ENCODE peak calls at places on chromosome 21, in seven cellular contexts. One of them, this sample, is unnamed.

GRCh38 chr21:27292229-27292628 is 325.3 kb upstream of the ADAMTS5 start:
- DNase-seq in aorta: no peak
- DNase-seq in GM12878: no peak
- DNase-seq in tibial nerve: no peak
- DNase-seq in CD8-positive, alpha-beta memory T cell: no peak
- DNase-seq in AG04450: no peak
- DNase-seq in transverse colon: no peak
- DNase-seq in this sample: no peak

GRCh38 chr21:36456714-36457399 is 23.1 kb downstream of the CLDN14 start:
- DNase-seq in aorta: no peak
- DNase-seq in GM12878: no peak
- DNase-seq in tibial nerve: no peak
- DNase-seq in CD8-positive, alpha-beta memory T cell: no peak
- DNase-seq in AG04450: no peak
- DNase-seq in transverse colon: no peak
- DNase-seq in this sample: peak; percentile 22

GRCh38 chr21:35050348-35051286 is 1.5 kb upstream of the RUNX1 start:
- DNase-seq in aorta: no peak
- DNase-seq in GM12878: no peak
- DNase-seq in tibial nerve: no peak
- DNase-seq in CD8-positive, alpha-beta memory T cell: no peak
- DNase-seq in AG04450: no peak
- DNase-seq in transverse colon: no peak
- DNase-seq in this sample: no peak

GRCh38 chr21:15159382-15160020 is 94.7 kb upstream of the NRIP1 start:
- DNase-seq in aorta: no peak
- DNase-seq in GM12878: no peak
- DNase-seq in tibial nerve: no peak
- DNase-seq in CD8-positive, alpha-beta memory T cell: no peak
- DNase-seq in AG04450: no peak
- DNase-seq in transverse colon: no peak
- DNase-seq in this sample: no peak

GRCh38 chr21:24353492-24353891 is 1253.8 kb downstream of the MRPL39 start:
- DNase-seq in aorta: no peak
- DNase-seq in GM12878: no peak
- DNase-seq in tibial nerve: no peak
- DNase-seq in CD8-positive, alpha-beta memory T cell: no peak
- DNase-seq in AG04450: no peak
- DNase-seq in transverse colon: no peak
- DNase-seq in this sample: no peak

GRCh38 chr21:37870229-37870628 is 46.0 kb downstream of the KCNJ6 start:
- DNase-seq in aorta: no peak
- DNase-seq in GM12878: no peak
- DNase-seq in tibial nerve: no peak
- DNase-seq in CD8-positive, alpha-beta memory T cell: no peak
- DNase-seq in AG04450: no peak
- DNase-seq in transverse colon: no peak
- DNase-seq in this sample: no peak

GRCh38 chr21:14862794-14863720 is 201.7 kb downstream of the NRIP1 start:
- DNase-seq in aorta: no peak
- DNase-seq in GM12878: no peak
- DNase-seq in tibial nerve: no peak
- DNase-seq in CD8-positive, alpha-beta memory T cell: no peak
- DNase-seq in AG04450: no peak
- DNase-seq in transverse colon: no peak
- DNase-seq in this sample: peak; percentile 75

GRCh38 chr21:25790122-25790951 is 55.6 kb downstream of the GABPA start:
- DNase-seq in aorta: no peak
- DNase-seq in GM12878: no peak
- DNase-seq in tibial nerve: peak; percentile 5
- DNase-seq in CD8-positive, alpha-beta memory T cell: no peak
- DNase-seq in AG04450: no peak
- DNase-seq in transverse colon: no peak
- DNase-seq in this sample: peak; percentile 70

GRCh38 chr21:27647921-27648320 is 681.0 kb upstream of the ADAMTS5 start:
- DNase-seq in aorta: no peak
- DNase-seq in GM12878: no peak
- DNase-seq in tibial nerve: no peak
- DNase-seq in CD8-positive, alpha-beta memory T cell: no peak
- DNase-seq in AG04450: no peak
- DNase-seq in transverse colon: no peak
- DNase-seq in this sample: no peak

GRCh38 chr21:32884062-32884461 is 112.5 kb upstream of the PAXBP1 start:
- DNase-seq in aorta: no peak
- DNase-seq in GM12878: no peak
- DNase-seq in tibial nerve: no peak
- DNase-seq in CD8-positive, alpha-beta memory T cell: no peak
- DNase-seq in AG04450: no peak
- DNase-seq in transverse colon: no peak
- DNase-seq in this sample: no peak

GRCh38 chr21:25369524-25370300 is 237.6 kb downstream of the MRPL39 start:
- DNase-seq in aorta: no peak
- DNase-seq in GM12878: no peak
- DNase-seq in tibial nerve: no peak
- DNase-seq in CD8-positive, alpha-beta memory T cell: no peak
- DNase-seq in AG04450: no peak
- DNase-seq in transverse colon: no peak
- DNase-seq in this sample: peak; percentile 38

GRCh38 chr21:30206551-30207251 is 9.2 kb downstream of the CLDN8 start:
- DNase-seq in aorta: no peak
- DNase-seq in GM12878: no peak
- DNase-seq in tibial nerve: no peak
- DNase-seq in CD8-positive, alpha-beta memory T cell: no peak
- DNase-seq in AG04450: no peak
- DNase-seq in transverse colon: no peak
- DNase-seq in this sample: no peak

GRCh38 chr21:28132713-28133112 is 860.0 kb downstream of the LTN1 start:
- DNase-seq in aorta: no peak
- DNase-seq in GM12878: no peak
- DNase-seq in tibial nerve: no peak
- DNase-seq in CD8-positive, alpha-beta memory T cell: no peak
- DNase-seq in AG04450: no peak
- DNase-seq in transverse colon: no peak
- DNase-seq in this sample: no peak

GRCh38 chr21:42586406-42586805 is 67.0 kb upstream of the PDE9A start:
- DNase-seq in aorta: no peak
- DNase-seq in GM12878: no peak
- DNase-seq in tibial nerve: no peak
- DNase-seq in CD8-positive, alpha-beta memory T cell: no peak
- DNase-seq in AG04450: no peak
- DNase-seq in transverse colon: no peak
- DNase-seq in this sample: no peak

GRCh38 chr21:42583992-42584641 is 69.3 kb upstream of the PDE9A start:
- DNase-seq in aorta: peak; percentile 35
- DNase-seq in GM12878: no peak
- DNase-seq in tibial nerve: no peak
- DNase-seq in CD8-positive, alpha-beta memory T cell: no peak
- DNase-seq in AG04450: no peak
- DNase-seq in transverse colon: no peak
- DNase-seq in this sample: no peak

GRCh38 chr21:42585881-42586280 is 67.5 kb upstream of the PDE9A start:
- DNase-seq in aorta: no peak
- DNase-seq in GM12878: no peak
- DNase-seq in tibial nerve: no peak
- DNase-seq in CD8-positive, alpha-beta memory T cell: no peak
- DNase-seq in AG04450: no peak
- DNase-seq in transverse colon: no peak
- DNase-seq in this sample: no peak

GRCh38 chr21:42590431-42591131 is 62.8 kb upstream of the PDE9A start:
- DNase-seq in aorta: no peak
- DNase-seq in GM12878: no peak
- DNase-seq in tibial nerve: no peak
- DNase-seq in CD8-positive, alpha-beta memory T cell: no peak
- DNase-seq in AG04450: no peak
- DNase-seq in transverse colon: no peak
- DNase-seq in this sample: no peak

DNA sequence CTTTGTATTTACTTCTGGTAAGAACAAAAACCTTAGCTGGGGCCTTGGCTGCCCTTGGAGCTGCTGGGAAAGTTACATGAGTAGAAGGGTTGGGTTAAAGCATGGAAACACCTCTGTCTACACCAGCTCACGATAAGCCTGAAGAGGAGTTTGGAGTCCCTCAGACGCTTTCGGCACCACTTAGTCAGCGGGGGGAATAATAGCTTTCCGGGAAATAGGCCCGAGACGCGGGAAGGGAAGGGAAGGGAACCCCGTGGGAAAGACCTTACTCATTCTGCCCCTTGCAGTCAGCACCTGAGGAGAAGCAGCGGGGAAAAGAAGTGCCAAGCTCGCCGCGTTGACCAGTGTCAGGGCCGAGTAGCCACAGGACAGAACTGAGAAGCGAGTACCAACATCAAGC is 66.4 kb upstream of the PDE9A start:
- DNase-seq in aorta: no peak
- DNase-seq in GM12878: no peak
- DNase-seq in tibial nerve: no peak
- DNase-seq in CD8-positive, alpha-beta memory T cell: no peak
- DNase-seq in AG04450: no peak
- DNase-seq in transverse colon: no peak
- DNase-seq in this sample: no peak
- H3K9me3 ChIP-seq in aorta: peaks cover under 1% of the 10 kb centered on the region
- H3K9me3 ChIP-seq in GM12878: no peaks in the 10 kb centered on the region
- H3K9me3 ChIP-seq in tibial nerve: no peaks in the 10 kb centered on the region
- H3K9me3 ChIP-seq in CD8-positive, alpha-beta memory T cell: no peaks in the 10 kb centered on the region
- H3K9me3 ChIP-seq in AG04450: peaks cover 4% of the 10 kb centered on the region
- H3K9me3 ChIP-seq in transverse colon: no peaks in the 10 kb centered on the region
- H3K9me3 ChIP-seq in this sample: no peaks in the 10 kb centered on the region

DNA sequence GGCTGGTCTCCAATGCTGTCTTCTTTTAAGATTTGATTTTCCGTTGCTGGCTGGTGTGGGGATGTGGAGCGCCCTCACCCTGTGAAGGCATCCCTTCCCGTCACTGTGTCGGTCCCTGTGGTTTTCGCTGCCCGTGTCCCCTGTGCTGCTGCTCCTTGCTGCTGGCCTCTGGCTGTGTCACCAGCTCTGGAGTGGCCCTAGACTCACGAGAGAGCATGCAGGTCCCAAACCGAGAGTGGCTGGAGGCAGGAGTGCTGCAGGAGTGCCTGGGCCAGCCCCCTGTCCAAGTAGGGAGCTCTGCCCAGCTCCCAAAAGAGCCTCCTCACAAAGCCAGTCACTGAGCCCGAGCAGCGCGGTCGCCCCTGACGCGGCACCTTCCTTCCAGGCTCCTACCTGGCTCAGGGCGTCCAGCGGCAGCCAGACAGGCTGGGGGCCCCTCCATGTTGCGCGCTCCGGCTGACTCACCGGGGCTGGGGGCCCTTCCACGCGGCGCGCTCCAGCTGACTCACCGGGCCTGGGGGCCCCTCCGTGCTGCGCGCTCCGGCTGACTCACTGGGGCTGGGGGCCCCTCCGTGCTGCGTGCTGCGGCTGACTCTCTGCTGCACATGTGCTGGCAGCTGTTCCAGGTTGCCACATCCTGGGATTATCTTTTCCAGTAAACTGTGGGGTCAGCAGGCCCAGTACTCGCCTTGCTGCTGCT is 106.7 kb upstream of the COL6A1 start:
- DNase-seq in aorta: peak; percentile 56
- DNase-seq in GM12878: no peak
- DNase-seq in tibial nerve: no peak
- DNase-seq in CD8-positive, alpha-beta memory T cell: no peak
- DNase-seq in AG04450: peak; percentile 95
- DNase-seq in transverse colon: peak; percentile 57
- DNase-seq in this sample: peak; percentile 98
- H3K4me3 ChIP-seq in aorta: no peak overlapping the region
- H3K4me3 ChIP-seq in GM12878: no peak overlapping the region
- H3K4me3 ChIP-seq in tibial nerve: no peak overlapping the region
- H3K4me3 ChIP-seq in CD8-positive, alpha-beta memory T cell: no peak overlapping the region
- H3K4me3 ChIP-seq in AG04450: peak overlapping the region; percentile 48
- H3K4me3 ChIP-seq in transverse colon: no peak overlapping the region
- H3K4me3 ChIP-seq in this sample: peak overlapping the region; percentile 70

GRCh38 chr21:9758141-9758540 is 763.2 kb upstream of the TPTE start:
- DNase-seq in aorta: no peak
- DNase-seq in GM12878: no peak
- DNase-seq in tibial nerve: no peak
- DNase-seq in CD8-positive, alpha-beta memory T cell: no peak
- DNase-seq in AG04450: no peak
- DNase-seq in transverse colon: no peak
- DNase-seq in this sample: no peak

GRCh38 chr21:9755611-9756010 is 765.8 kb upstream of the TPTE start:
- DNase-seq in aorta: no peak
- DNase-seq in GM12878: no peak
- DNase-seq in tibial nerve: no peak
- DNase-seq in CD8-positive, alpha-beta memory T cell: no peak
- DNase-seq in AG04450: no peak
- DNase-seq in transverse colon: no peak
- DNase-seq in this sample: no peak

GRCh38 chr21:9758888-9759287 is 762.5 kb upstream of the TPTE start:
- DNase-seq in aorta: no peak
- DNase-seq in GM12878: no peak
- DNase-seq in tibial nerve: no peak
- DNase-seq in CD8-positive, alpha-beta memory T cell: no peak
- DNase-seq in AG04450: no peak
- DNase-seq in transverse colon: no peak
- DNase-seq in this sample: no peak

GRCh38 chr21:9753943-9754342 is 767.4 kb upstream of the TPTE start:
- DNase-seq in aorta: no peak
- DNase-seq in GM12878: no peak
- DNase-seq in tibial nerve: no peak
- DNase-seq in CD8-positive, alpha-beta memory T cell: no peak
- DNase-seq in AG04450: no peak
- DNase-seq in transverse colon: no peak
- DNase-seq in this sample: no peak

DNA sequence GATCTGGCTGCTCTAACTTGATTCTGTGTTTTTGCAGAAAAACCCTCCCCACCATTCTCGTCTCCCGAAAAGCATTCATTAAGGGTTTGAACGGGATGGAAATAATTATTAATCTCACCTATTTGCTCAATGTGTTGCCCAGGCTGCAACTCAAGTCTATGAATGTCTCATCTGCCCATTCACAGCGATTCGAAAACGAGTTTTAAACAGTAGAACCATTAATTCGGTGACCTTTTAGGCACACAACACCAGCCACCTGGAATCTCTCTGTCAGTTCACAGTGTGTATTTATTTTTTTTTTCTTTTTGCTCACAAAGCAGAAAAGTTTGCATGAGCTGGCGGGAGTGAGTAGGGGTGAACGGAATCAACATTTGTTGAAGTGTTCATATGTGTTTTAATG is 764.7 kb upstream of the TPTE start:
- DNase-seq in aorta: no peak
- DNase-seq in GM12878: no peak
- DNase-seq in tibial nerve: no peak
- DNase-seq in CD8-positive, alpha-beta memory T cell: no peak
- DNase-seq in AG04450: no peak
- DNase-seq in transverse colon: no peak
- DNase-seq in this sample: no peak
- H3K9me3 ChIP-seq in aorta: no peaks in the 10 kb centered on the region
- H3K9me3 ChIP-seq in GM12878: no peaks in the 10 kb centered on the region
- H3K9me3 ChIP-seq in tibial nerve: peaks cover 19% of the 10 kb centered on the region
- H3K9me3 ChIP-seq in CD8-positive, alpha-beta memory T cell: no peaks in the 10 kb centered on the region
- H3K9me3 ChIP-seq in AG04450: peaks cover 57% of the 10 kb centered on the region
- H3K9me3 ChIP-seq in transverse colon: peaks cover 21% of the 10 kb centered on the region
- H3K9me3 ChIP-seq in this sample: no peaks in the 10 kb centered on the region

DNA sequence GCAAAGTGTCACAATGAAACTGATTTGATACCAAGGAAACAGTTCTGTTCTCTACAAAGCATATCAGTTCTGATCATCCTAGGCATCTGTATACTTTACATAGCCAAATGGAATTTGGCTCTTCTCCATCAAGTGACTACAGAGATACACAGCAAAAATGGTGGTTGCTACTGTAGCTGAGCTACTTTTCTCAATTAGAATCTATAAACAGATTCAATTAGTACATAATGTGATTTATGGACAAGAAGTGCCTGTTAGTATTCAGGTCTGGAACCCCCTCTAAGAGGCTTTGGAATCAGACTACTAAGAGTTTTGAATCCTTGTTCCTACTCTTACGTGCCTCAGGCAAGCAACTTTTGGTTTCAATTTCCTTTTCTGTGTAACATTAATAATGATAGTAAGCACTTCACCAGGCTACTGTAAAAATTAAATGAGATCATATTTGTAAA is 25.5 kb downstream of the C21orf91 start:
- DNase-seq in aorta: no peak
- DNase-seq in GM12878: no peak
- DNase-seq in tibial nerve: no peak
- DNase-seq in CD8-positive, alpha-beta memory T cell: no peak
- DNase-seq in AG04450: peak; percentile 11
- DNase-seq in transverse colon: no peak
- DNase-seq in this sample: peak; percentile 47
- H3K4me3 ChIP-seq in aorta: no peak overlapping the region
- H3K4me3 ChIP-seq in GM12878: peak overlapping the region; percentile 4
- H3K4me3 ChIP-seq in tibial nerve: peak overlapping the region; percentile 19
- H3K4me3 ChIP-seq in CD8-positive, alpha-beta memory T cell: peak overlapping the region; percentile 52
- H3K4me3 ChIP-seq in AG04450: no peak overlapping the region
- H3K4me3 ChIP-seq in transverse colon: no peak overlapping the region
- H3K4me3 ChIP-seq in this sample: peak overlapping the region; percentile 74

This sample was measured in adipocyte.